ENCODE peak calls at places on chromosomes 13 and 19, in eight cellular contexts. Y is left ventricle myocardium superior; R is kidney epithelial cell; I is thyroid gland; J is frontal cortex; H is renal cortical epithelial cell; X is CD8-positive, alpha-beta memory T cell; F is NCI-H2029 treated with DMSO at 0.1 percent for 48 hours. Q is an unnamed sample.

GRCh38 chr19:30755581-30755980 is 383.4 kb downstream of the ZNF536 start:
- DNase-seq in Y (no peak), R (no peak), I (no peak), J (no peak), H (no peak), X (no peak), F (no peak), Q (no peak)

GRCh38 chr13:24459234-24459633 is 53.3 kb downstream of the PARP4 start:
- DNase-seq in Y (no peak), R (no peak), I (no peak), J (no peak), H (peak), X (no peak), F (no peak), Q (peak)

GRCh38 chr13:27624071-27624470 is 2.4 kb downstream of the POLR1D start:
- DNase-seq in Y (no peak), R (no peak), I (no peak), J (no peak), H (no peak), X (no peak), F (no peak), Q (no peak)

GRCh38 chr13:47241446-47241845 is 344.6 kb upstream of the HTR2A start:
- DNase-seq in Y (no peak), R (no peak), I (no peak), J (no peak), H (no peak), X (no peak), F (no peak), Q (no peak)

GRCh38 chr13:24694907-24695306 is 14.7 kb downstream of the ATP12A start:
- DNase-seq in Y (no peak), R (no peak), I (no peak), J (no peak), H (no peak), X (no peak), F (no peak), Q (no peak)

GRCh38 chr13:73870970-73871935 is 263.0 kb downstream of the KLF12 start:
- DNase-seq in Y (peak), R (peak), I (no peak), J (no peak), H (peak), X (no peak), F (no peak), Q (peak)

GRCh38 chr19:57348136-57348535 is 2.9 kb upstream of the ZNF304 start:
- DNase-seq in Y (no peak), R (no peak), I (no peak), J (no peak), H (no peak), X (no peak), F (no peak), Q (no peak)

GRCh38 chr13:22285867-22286632 is 615.2 kb downstream of the FGF9 start:
- DNase-seq in Y (no peak), R (no peak), I (no peak), J (no peak), H (no peak), X (no peak), F (no peak), Q (peak)

GRCh38 chr19:41537789-41538188 is 38.2 kb upstream of the CEACAM21 start:
- DNase-seq in Y (no peak), R (no peak), I (no peak), J (no peak), H (peak), X (no peak), F (no peak), Q (peak)

GRCh38 chr19:42411581-42412178 is 15.5 kb downstream of the LIPE start:
- DNase-seq in Y (no peak), R (no peak), I (no peak), J (no peak), H (no peak), X (peak), F (no peak), Q (no peak)

GRCh38 chr19:19538077-19538764 is at the start of gene CILP2:
- DNase-seq in Y (peak), R (no peak), I (peak), J (peak), H (no peak), X (peak), F (no peak), Q (no peak)

GRCh38 chr19:21022996-21023395 is 2.5 kb downstream of the ZNF430 start:
- DNase-seq in Y (no peak), R (peak), I (peak), J (no peak), H (peak), X (no peak), F (no peak), Q (peak)

GRCh38 chr13:72390909-72391308 is 336.5 kb downstream of the MZT1 start:
- DNase-seq in Y (no peak), R (peak), I (no peak), J (no peak), H (peak), X (no peak), F (no peak), Q (no peak)

GRCh38 chr19:31349160-31349881 is at the start of gene TSHZ3:
- DNase-seq in Y (peak), R (no peak), I (peak), J (peak), H (no peak), X (peak), F (no peak), Q (peak)

GRCh38 chr13:35448465-35448864 is 28.0 kb downstream of the MAB21L1 start:
- DNase-seq in Y (no peak), R (no peak), I (no peak), J (no peak), H (no peak), X (no peak), F (no peak), Q (no peak)

GRCh38 chr13:84844473-84844872 is 954.7 kb downstream of the SLITRK6 start:
- DNase-seq in Y (no peak), R (peak), I (no peak), J (peak), H (peak), X (no peak), F (no peak), Q (no peak)

GRCh38 chr19:4657262-4657661 is 12.9 kb downstream of the MYDGF start:
- DNase-seq in Y (no peak), R (no peak), I (no peak), J (no peak), H (no peak), X (no peak), F (no peak), Q (no peak)

GRCh38 chr13:102298051-102298450 is 103.8 kb downstream of the FGF14 start:
- DNase-seq in Y (no peak), R (no peak), I (no peak), J (no peak), H (no peak), X (no peak), F (no peak), Q (no peak)

GRCh38 chr13:43390101-43390500 is 366.7 kb downstream of the DNAJC15 start:
- DNase-seq in Y (no peak), R (no peak), I (no peak), J (no peak), H (no peak), X (no peak), F (no peak), Q (no peak)

GRCh38 chr19:16661480-16662034 is 618 bp downstream of the TMEM38A start:
- DNase-seq in Y (peak), R (no peak), I (peak), J (peak), H (no peak), X (peak), F (no peak), Q (no peak)

GRCh38 chr13:29101404-29101803 is 281.3 kb downstream of the MTUS2 start:
- DNase-seq in Y (no peak), R (no peak), I (no peak), J (no peak), H (no peak), X (no peak), F (no peak), Q (no peak)

GRCh38 chr19:52992109-52993004 is 21.4 kb upstream of the ERVV-1 start:
- DNase-seq in Y (peak), R (no peak), I (peak), J (no peak), H (no peak), X (no peak), F (no peak), Q (no peak)

GRCh38 chr19:2477141-2477710 is 1.3 kb downstream of the GADD45B start:
- DNase-seq in Y (peak), R (no peak), I (peak), J (no peak), H (no peak), X (no peak), F (no peak), Q (no peak)

GRCh38 chr19:19643158-19644053 is at the start of gene GMIP:
- DNase-seq in Y (peak), R (no peak), I (peak), J (peak), H (no peak), X (peak), F (peak), Q (peak)

GRCh38 chr13:48857576-48857975 is 118.1 kb upstream of the FNDC3A start:
- DNase-seq in Y (no peak), R (no peak), I (no peak), J (no peak), H (no peak), X (no peak), F (no peak), Q (no peak)

GRCh38 chr13:112947796-112948195 is 21.2 kb upstream of the MCF2L start:
- DNase-seq in Y (no peak), R (no peak), I (peak), J (no peak), H (no peak), X (no peak), F (no peak), Q (no peak)

GRCh38 chr13:49584771-49585182 is 581 bp downstream of the RCBTB1 start:
- DNase-seq in Y (no peak), R (no peak), I (peak), J (no peak), H (peak), X (no peak), F (no peak), Q (no peak)

GRCh38 chr13:82323101-82323500 is 1559.2 kb downstream of the SLITRK1 start:
- DNase-seq in Y (no peak), R (no peak), I (no peak), J (no peak), H (no peak), X (no peak), F (no peak), Q (no peak)

GRCh38 chr13:39321578-39321977 is 281.4 kb downstream of the LHFPL6 start:
- DNase-seq in Y (peak), R (no peak), I (no peak), J (no peak), H (no peak), X (no peak), F (no peak), Q (peak)

GRCh38 chr19:49335784-49336481 is 727 bp downstream of the CD37 start:
- DNase-seq in Y (no peak), R (no peak), I (no peak), J (no peak), H (no peak), X (no peak), F (no peak), Q (peak)

GRCh38 chr13:35720690-35721554 is 244.4 kb upstream of the MAB21L1 start:
- DNase-seq in Y (peak), R (no peak), I (peak), J (peak), H (no peak), X (no peak), F (peak), Q (no peak)

GRCh38 chr13:79483302-79483701 is 2.3 kb downstream of the NDFIP2 start:
- DNase-seq in Y (no peak), R (no peak), I (no peak), J (no peak), H (peak), X (no peak), F (no peak), Q (no peak)

Q was measured in MV-4-11.